ENCODE peak calls at places on chromosomes 3 and 15, in five cellular contexts. B is ovary, Z is stomach, C is Peyer's patch, O is HepG2. M is an unnamed sample.
A peak's percentile ranks its signal among the peaks of the same experiment; 100 is the strongest.

GRCh38 chr15:50794102-50794501 is 28.6 kb upstream of the SPPL2A start:
- DNase-seq in B (no peak), Z (no peak), C (no peak), O (no peak), M (no peak)

GRCh38 chr3:185815391-185816282 is 9.2 kb downstream of the IGF2BP2 start:
- DNase-seq in O (no peak), B (no peak), C (no peak), Z (no peak), M (no peak)

GRCh38 chr3:185630182-185630622 is 44.1 kb downstream of the SENP2 start:
- DNase-seq in O (no peak), Z (peak; percentile 34), C (peak; percentile 56), B (peak; percentile 37), M (peak; percentile 39)

GRCh38 chr3:133408961-133409360 is 9.1 kb downstream of the BFSP2 start:
- DNase-seq in C (no peak), B (no peak), O (no peak), Z (no peak), M (no peak)

GRCh38 chr3:133763797-133764734 is 17.9 kb downstream of the TF start:
- DNase-seq in C (no peak), B (no peak), Z (no peak), O (no peak), M (no peak)

GRCh38 chr3:187027531-187027936 is 97.2 kb downstream of the ST6GAL1 start:
- DNase-seq in Z (no peak), C (peak; percentile 82), O (no peak), B (no peak), M (no peak)

GRCh38 chr15:67717776-67718175 is 107.5 kb upstream of the SKOR1 start:
- DNase-seq in O (no peak), C (no peak), B (no peak), Z (no peak), M (no peak)

GRCh38 chr3:192845196-192845855 is 72.3 kb downstream of the MB21D2 start:
- DNase-seq in C (no peak), Z (no peak), O (no peak), B (no peak), M (no peak)

GRCh38 chr3:58296269-58296668 is 9.8 kb upstream of the RPP14 start:
- DNase-seq in Z (no peak), B (no peak), C (no peak), O (no peak), M (no peak)

GRCh38 chr15:31387483-31388118 is 61.0 kb downstream of the KLF13 start:
- DNase-seq in O (no peak), B (no peak), C (peak; percentile 51), Z (peak; percentile 85), M (peak; percentile 97)

GRCh38 chr3:56339671-56340070 is 128.6 kb downstream of the ERC2 start:
- DNase-seq in B (no peak), O (no peak), C (no peak), Z (no peak), M (no peak)

GRCh38 chr15:29889545-29890329 is 67.5 kb upstream of the TJP1 start:
- DNase-seq in C (no peak), O (no peak), B (no peak), Z (no peak), M (no peak)

GRCh38 chr15:78598348-78598747 is 22.4 kb downstream of the CHRNA3 start:
- DNase-seq in C (no peak), O (no peak), Z (no peak), B (no peak), M (no peak)

GRCh38 chr15:76175442-76175841 is 115.7 kb downstream of the TMEM266 start:
- DNase-seq in C (no peak), Z (no peak), O (no peak), B (no peak), M (no peak)

GRCh38 chr15:101447561-101448071 is 41.9 kb downstream of the PCSK6 start:
- DNase-seq in B (no peak), O (no peak), C (no peak), Z (peak; percentile 21), M (no peak)

GRCh38 chr15:68503213-68503612 is 71.2 kb upstream of the ITGA11 start:
- DNase-seq in C (no peak), B (no peak), Z (no peak), O (no peak), M (no peak)

GRCh38 chr15:75532413-75533250 is 46.5 kb downstream of the PTPN9 start:
- DNase-seq in Z (peak; percentile 63), O (peak; percentile 57), B (peak; percentile 73), C (peak; percentile 67), M (peak; percentile 74)

GRCh38 chr3:29533992-29534391 is 253.1 kb downstream of the RBMS3 start:
- DNase-seq in Z (no peak), B (no peak), O (no peak), C (no peak), M (no peak)

GRCh38 chr15:101147181-101147580 is 104.7 kb downstream of the CHSY1 start:
- DNase-seq in C (no peak), Z (no peak), B (no peak), O (no peak), M (no peak)

DNA sequence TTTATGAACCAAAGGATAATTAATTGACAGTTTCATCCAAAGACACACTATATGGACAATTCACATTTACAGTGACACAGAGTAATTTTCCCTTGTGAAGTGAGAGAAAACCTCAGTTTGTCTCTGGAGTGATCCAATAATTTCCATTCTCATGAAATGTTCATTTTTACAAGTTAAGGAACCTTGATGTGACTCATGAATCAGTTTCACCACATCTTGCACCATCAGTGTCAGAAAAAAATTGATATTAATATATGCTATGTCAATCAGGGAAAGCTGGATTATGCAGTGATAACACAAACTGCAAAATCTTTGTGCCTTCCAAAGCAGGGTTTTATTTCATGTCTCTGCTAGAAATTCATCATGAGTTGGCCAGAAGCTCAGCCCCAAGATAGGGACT is 348.1 kb downstream of the ARPP21 start:
- DNase-seq in C (no peak), O (no peak), B (no peak), Z (no peak), M (no peak)
- H3K9me3 ChIP-seq in C (no peaks in the 10 kb centered on the region), O (no peaks in the 10 kb centered on the region), B (no peaks in the 10 kb centered on the region), Z (no peaks in the 10 kb centered on the region), M (no peaks in the 10 kb centered on the region)

DNA sequence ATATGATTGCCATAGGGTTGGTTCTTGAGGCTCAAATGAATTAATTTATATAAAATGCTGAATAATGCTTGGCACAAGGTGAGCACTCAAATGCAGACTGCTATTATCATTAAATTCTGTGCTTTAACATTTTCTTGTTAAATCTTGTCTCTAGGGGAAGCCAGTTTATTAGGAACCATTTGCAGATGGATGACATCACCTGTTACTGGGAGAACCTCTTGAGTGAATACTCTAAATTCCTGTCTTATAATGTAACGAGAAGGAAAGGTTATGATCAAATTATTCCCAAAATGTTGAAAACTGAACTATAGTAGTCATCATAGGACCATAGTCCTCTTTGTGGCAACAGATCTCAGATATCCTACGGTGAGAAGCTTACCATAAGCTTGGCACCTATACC is 6.2 kb upstream of the TIMMDC1 start:
- DNase-seq in O (no peak), C (no peak), B (no peak), Z (no peak), M (no peak)
- TF ChIP-seq POLR2A in O (no peak), C (no peak), B (no peak), Z (no peak), M (no peak)

GRCh38 chr15:22226034-22226790 is 145.9 kb downstream of the OR4M2 start:
- DNase-seq in C (no peak), O (no peak), B (no peak), Z (no peak), M (no peak)

GRCh38 chr15:22229971-22230815 is 149.9 kb downstream of the OR4M2 start:
- DNase-seq in O (no peak), Z (no peak), B (no peak), C (no peak), M (no peak)

GRCh38 chr15:22224241-22224671 is 143.9 kb downstream of the OR4M2 start:
- DNase-seq in O (no peak), C (no peak), Z (no peak), B (no peak), M (no peak)

GRCh38 chr15:22227961-22228762 is 147.8 kb downstream of the OR4M2 start:
- DNase-seq in C (no peak), Z (no peak), B (no peak), O (no peak), M (no peak)

DNA sequence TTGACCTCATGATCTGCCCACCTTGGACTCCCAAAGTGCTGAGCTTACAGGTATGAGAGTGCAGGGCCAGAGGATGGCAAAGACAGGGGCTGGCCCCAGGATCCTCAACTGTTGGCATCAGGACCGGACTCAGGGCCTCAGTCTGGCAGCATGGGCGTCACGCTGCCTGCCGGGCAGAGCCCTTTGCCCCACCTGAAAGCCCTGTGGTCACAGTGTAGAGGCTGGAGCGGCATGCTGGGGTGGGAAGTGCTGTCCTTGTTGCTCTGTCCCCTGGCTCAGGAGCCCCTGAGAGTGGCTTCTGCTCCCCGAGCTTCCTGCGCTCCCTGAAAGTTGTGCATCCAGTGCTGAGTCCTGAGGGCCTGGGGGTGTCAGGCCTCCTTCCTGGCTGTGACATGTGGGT is 147.1 kb downstream of the OR4M2 start:
- DNase-seq in Z (no peak), B (no peak), C (no peak), O (no peak), M (no peak)
- H3K9me3 ChIP-seq in Z (no peaks in the 10 kb centered on the region), B (no peaks in the 10 kb centered on the region), C (no peaks in the 10 kb centered on the region), O (no peaks in the 10 kb centered on the region), M (no peaks in the 10 kb centered on the region)

GRCh38 chr15:96341465-96342142 is 11.1 kb downstream of the NR2F2 start:
- DNase-seq in C (peak; percentile 42), B (peak; percentile 30), O (no peak), Z (no peak), M (peak; percentile 10)
- TF ChIP-seq POLR2A in C (no peak), B (no peak), O (no peak), Z (no peak), M (no peak)

GRCh38 chr3:75781079-75781745 is 4.1 kb downstream of the ZNF717 start:
- DNase-seq in Z (no peak), C (no peak), O (no peak), B (no peak), M (no peak)
- H3K9me3 ChIP-seq in Z (no peaks in the 10 kb centered on the region), C (no peaks in the 10 kb centered on the region), O (peaks cover 65% of the 10 kb centered on the region), B (no peaks in the 10 kb centered on the region), M (peaks cover 17% of the 10 kb centered on the region)

GRCh38 chr3:112460519-112460918 is 38.8 kb downstream of the BTLA start:
- DNase-seq in B (no peak), Z (no peak), C (no peak), O (no peak), M (no peak)

GRCh38 chr3:112467584-112467983 is 31.7 kb downstream of the BTLA start:
- DNase-seq in C (no peak), B (no peak), O (no peak), Z (no peak), M (no peak)

GRCh38 chr3:112466041-112466440 is 33.2 kb downstream of the BTLA start:
- DNase-seq in Z (no peak), B (no peak), O (no peak), C (no peak), M (no peak)

GRCh38 chr3:112463250-112463649 is 36.0 kb downstream of the BTLA start:
- DNase-seq in O (no peak), Z (no peak), C (no peak), B (no peak), M (no peak)

GRCh38 chr3:112464264-112464663 is 35.0 kb downstream of the BTLA start:
- DNase-seq in O (no peak), B (no peak), C (no peak), Z (no peak), M (no peak)
- TF ChIP-seq POLR2A in O (no peak), B (no peak), C (no peak), Z (no peak), M (no peak)

GRCh38 chr3:42115946-42116345 is 24.8 kb downstream of the TRAK1 start:
- DNase-seq in C (no peak), Z (no peak), B (no peak), O (no peak), M (peak; percentile 27)
- H3K9me3 ChIP-seq in C (no peaks in the 10 kb centered on the region), Z (no peaks in the 10 kb centered on the region), B (no peaks in the 10 kb centered on the region), O (no peaks in the 10 kb centered on the region), M (no peaks in the 10 kb centered on the region)